ENCODE peak calls at places on chromosome 21, in five cellular contexts. O is endothelial cell of umbilical vein, N is HCT116, U is GM23338, M is GM12878. J is an unnamed sample.

GRCh38 chr21:15654171-15654570 is 75.6 kb upstream of the USP25 start:
- DNase-seq in O (no peak), N (no peak), U (no peak), M (no peak), J (peak; percentile 57)

GRCh38 chr21:17501107-17502006 is 11.5 kb upstream of the CXADR start:
- DNase-seq in O (no peak), N (peak; percentile 57), U (no peak), M (no peak), J (no peak)

GRCh38 chr21:43904316-43904925 is 39.4 kb downstream of the AGPAT3 start:
- DNase-seq in O (no peak), N (no peak), U (no peak), M (no peak), J (peak; percentile 35)

GRCh38 chr21:30408782-30409494 is 13.1 kb downstream of the KRTAP13-1 start:
- DNase-seq in O (no peak), N (peak; percentile 2), U (peak; percentile 96), M (no peak), J (peak; percentile 49)

GRCh38 chr21:17758703-17759102 is 60.5 kb downstream of the C21orf91 start:
- DNase-seq in O (no peak), N (no peak), U (no peak), M (no peak), J (no peak)

GRCh38 chr21:28781602-28782274 is 210.9 kb downstream of the LTN1 start:
- DNase-seq in O (peak; percentile 29), N (peak; percentile 6), U (peak; percentile 51), M (no peak), J (peak; percentile 37)

GRCh38 chr21:29730281-29730680 is 209.5 kb downstream of the GRIK1 start:
- DNase-seq in O (no peak), N (no peak), U (no peak), M (no peak), J (no peak)

GRCh38 chr21:40179167-40179566 is 311.9 kb downstream of the PCP4 start:
- DNase-seq in O (no peak), N (no peak), U (no peak), M (no peak), J (no peak)

GRCh38 chr21:25421327-25422028 is 185.8 kb downstream of the MRPL39 start:
- DNase-seq in O (peak; percentile 60), N (no peak), U (peak; percentile 90), M (peak; percentile 93), J (no peak)

GRCh38 chr21:17818158-17819113 is 720 bp downstream of the C21orf91 start:
- DNase-seq in O (peak; percentile 55), N (no peak), U (peak; percentile 76), M (no peak), J (peak; percentile 8)

GRCh38 chr21:20459838-20460237 is 538.4 kb upstream of the NCAM2 start:
- DNase-seq in O (no peak), N (no peak), U (no peak), M (no peak), J (no peak)

GRCh38 chr21:34956416-34957316 is 92.4 kb downstream of the RUNX1 start:
- DNase-seq in O (no peak), N (no peak), U (no peak), M (no peak), J (no peak)

GRCh38 chr21:39313042-39313456 is 383 bp downstream of the BRWD1 start:
- DNase-seq in O (no peak), N (no peak), U (peak; percentile 34), M (no peak), J (peak; percentile 58)

GRCh38 chr21:35609263-35609662 is 451.1 kb downstream of the SETD4 start:
- DNase-seq in O (no peak), N (no peak), U (no peak), M (no peak), J (no peak)

GRCh38 chr21:35585878-35586277 is 474.4 kb downstream of the SETD4 start:
- DNase-seq in O (no peak), N (peak; percentile 7), U (no peak), M (no peak), J (no peak)

GRCh38 chr21:25961042-25961441 is 209.5 kb downstream of the APP start:
- DNase-seq in O (peak; percentile 55), N (no peak), U (peak; percentile 83), M (no peak), J (no peak)

GRCh38 chr21:45152265-45152746 is 77.9 kb downstream of the ADARB1 start:
- DNase-seq in O (no peak), N (no peak), U (peak; percentile 60), M (no peak), J (no peak)

GRCh38 chr21:45153358-45154318 is 79.3 kb downstream of the ADARB1 start:
- DNase-seq in O (no peak), N (no peak), U (no peak), M (no peak), J (no peak)

GRCh38 chr21:45156459-45156858 is 82.1 kb downstream of the ADARB1 start:
- DNase-seq in O (no peak), N (no peak), U (no peak), M (no peak), J (no peak)

GRCh38 chr21:45155910-45156309 is 81.5 kb downstream of the ADARB1 start:
- DNase-seq in O (no peak), N (no peak), U (no peak), M (no peak), J (no peak)

GRCh38 chr21:45154511-45155508 is 80.4 kb downstream of the ADARB1 start:
- DNase-seq in O (no peak), N (no peak), U (peak; percentile 56), M (no peak), J (peak; percentile 87)
- H3K4me2 ChIP-seq in O (no peak overlapping the region), N (no peak overlapping the region), U (no peak overlapping the region), M (no peak overlapping the region), J (peak overlapping the region; percentile 46)

DNA sequence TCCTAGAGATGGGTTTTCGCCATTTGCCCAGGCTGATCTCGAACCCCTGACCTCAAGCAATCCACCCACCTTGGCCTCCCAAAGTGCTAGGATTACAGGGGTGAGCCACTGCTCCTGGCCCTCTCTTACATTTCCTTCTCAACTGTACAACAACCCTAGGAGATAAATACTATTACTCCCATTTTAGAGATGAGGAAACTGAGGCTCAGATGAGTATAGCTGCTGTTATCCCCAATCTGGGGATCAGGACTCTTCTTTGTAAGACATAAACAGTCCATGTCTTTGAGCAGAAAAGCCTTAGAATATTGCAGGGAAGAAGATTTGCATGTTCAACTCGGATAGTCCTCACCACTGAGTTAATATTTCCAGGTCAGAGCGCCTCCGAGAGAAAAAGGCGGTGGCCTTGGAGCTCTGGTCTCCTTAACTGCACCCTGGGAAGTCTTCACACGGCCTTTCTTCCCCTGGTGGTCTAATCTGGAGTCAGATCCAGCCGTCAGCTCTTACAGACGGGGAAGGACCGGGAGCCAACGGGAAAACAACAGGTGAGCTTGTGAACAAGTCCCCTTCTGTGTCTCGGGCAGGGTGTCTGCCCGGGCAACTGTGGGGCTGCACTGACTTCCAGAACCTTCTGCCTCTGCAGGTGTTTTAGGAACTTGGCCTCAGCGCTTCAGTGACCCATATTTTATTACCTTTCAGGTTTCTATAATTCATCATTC is 5.9 kb upstream of the OLIG1 start:
- DNase-seq in O (no peak), N (no peak), U (peak; percentile 69), M (no peak), J (no peak)
- TF ChIP-seq POLR2AphosphoS5 in O (no peak), N (no peak), U (no peak), M (no peak), J (no peak)

DNA sequence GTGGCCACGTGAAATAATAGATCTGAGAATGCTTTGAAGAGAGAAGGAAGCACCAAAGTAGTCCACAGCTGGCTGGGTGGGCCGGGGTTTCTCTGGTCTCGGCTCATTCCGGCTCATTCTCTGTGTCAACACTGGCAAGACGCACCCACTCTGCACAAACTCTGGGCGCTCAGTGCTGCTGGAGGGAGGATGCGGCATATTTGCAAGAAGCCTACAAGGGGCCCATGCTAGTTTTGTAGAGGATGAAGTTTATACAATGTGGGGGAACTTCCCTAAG is 28.8 kb upstream of the TMPRSS2 start:
- DNase-seq in O (no peak), N (no peak), U (no peak), M (no peak), J (no peak)
- H3K4me2 ChIP-seq in O (no peak overlapping the region), N (no peak overlapping the region), U (no peak overlapping the region), M (no peak overlapping the region), J (no peak overlapping the region)

GRCh38 chr21:31724552-31724951 is 7.4 kb downstream of the SCAF4 start:
- DNase-seq in O (no peak), N (no peak), U (no peak), M (no peak), J (no peak)
- TF ChIP-seq POLR2AphosphoS5 in O (no peak), N (no peak), U (no peak), M (no peak), J (no peak)

GRCh38 chr21:36697473-36698159 is 1.3 kb upstream of the SIM2 start:
- DNase-seq in O (no peak), N (no peak), U (peak; percentile 77), M (no peak), J (peak; percentile 27)

GRCh38 chr21:36695671-36696389 is 3.1 kb upstream of the SIM2 start:
- DNase-seq in O (no peak), N (no peak), U (peak; percentile 87), M (no peak), J (peak; percentile 41)

GRCh38 chr21:36698160-36699025 is 522 bp upstream of the SIM2 start:
- DNase-seq in O (no peak), N (peak; percentile 26), U (peak; percentile 71), M (no peak), J (peak; percentile 40)

GRCh38 chr21:36696390-36696639 is 2.6 kb upstream of the SIM2 start:
- DNase-seq in O (no peak), N (no peak), U (peak; percentile 55), M (no peak), J (no peak)

GRCh38 chr21:36696640-36697472 is 2.1 kb upstream of the SIM2 start:
- DNase-seq in O (no peak), N (no peak), U (peak; percentile 61), M (no peak), J (peak; percentile 43)
- H3K4me2 ChIP-seq in O (no peak overlapping the region), N (no peak overlapping the region), U (peak overlapping the region; percentile 85), M (no peak overlapping the region), J (no peak overlapping the region)

GRCh38 chr21:42199488-42200463 is 19.2 kb upstream of the ABCG1 start:
- DNase-seq in O (peak; percentile 82), N (no peak), U (no peak), M (peak; percentile 8), J (no peak)
- TF ChIP-seq POLR2AphosphoS5 in O (no peak), N (peak; percentile 31), U (no peak), M (no peak), J (no peak)

DNA sequence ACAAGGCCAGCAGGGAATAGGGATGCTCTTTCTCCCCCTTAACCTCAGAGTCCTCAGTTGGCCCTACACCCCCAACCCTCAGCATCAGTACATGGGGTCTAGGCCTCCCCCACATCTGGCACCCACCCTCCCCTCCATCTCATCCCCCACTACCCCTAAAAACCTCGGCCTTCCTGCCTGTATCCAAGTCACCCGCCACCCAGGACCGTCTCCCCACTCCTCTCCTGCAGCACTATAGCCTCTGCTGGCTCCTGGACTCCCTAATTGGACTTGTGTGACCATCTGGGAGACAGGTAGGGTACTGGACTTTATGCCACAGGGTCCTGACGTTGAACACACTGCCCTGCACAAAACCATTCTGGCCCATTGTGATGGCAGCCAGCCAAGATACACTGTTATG is 6.0 kb downstream of the RSPH1 start:
- DNase-seq in O (no peak), N (no peak), U (no peak), M (no peak), J (no peak)
- H3K4me2 ChIP-seq in O (no peak overlapping the region), N (no peak overlapping the region), U (no peak overlapping the region), M (no peak overlapping the region), J (no peak overlapping the region)

J was measured in SK-N-SH.